ENCODE peak calls at places on chromosomes 7 and 10, in seven cellular contexts. One of them, this sample, is unnamed.

GRCh38 chr7:122750389-122750788 is 47.7 kb upstream of the RNF148 start:
- DNase-seq in NB4: no peak
- DNase-seq in GM10248: no peak
- DNase-seq in AG09319: no peak
- DNase-seq in pancreas: no peak
- DNase-seq in cardiac muscle cell: no peak
- DNase-seq in epithelial cell of esophagus: no peak
- DNase-seq in this sample: no peak

GRCh38 chr10:129744134-129744895 is 219.8 kb downstream of the EBF3 start:
- DNase-seq in NB4: no peak
- DNase-seq in GM10248: no peak
- DNase-seq in AG09319: no peak
- DNase-seq in pancreas: no peak
- DNase-seq in cardiac muscle cell: no peak
- DNase-seq in epithelial cell of esophagus: no peak
- DNase-seq in this sample: peak; percentile 9

GRCh38 chr10:25300073-25300472 is 125.3 kb downstream of the GPR158 start:
- DNase-seq in NB4: no peak
- DNase-seq in GM10248: no peak
- DNase-seq in AG09319: no peak
- DNase-seq in pancreas: no peak
- DNase-seq in cardiac muscle cell: no peak
- DNase-seq in epithelial cell of esophagus: no peak
- DNase-seq in this sample: no peak

GRCh38 chr7:47394751-47395252 is 187.1 kb downstream of the TNS3 start:
- DNase-seq in NB4: no peak
- DNase-seq in GM10248: no peak
- DNase-seq in AG09319: no peak
- DNase-seq in pancreas: no peak
- DNase-seq in cardiac muscle cell: no peak
- DNase-seq in epithelial cell of esophagus: no peak
- DNase-seq in this sample: no peak

GRCh38 chr7:99788554-99788953 is 4.6 kb upstream of the CYP3A4 start:
- DNase-seq in NB4: no peak
- DNase-seq in GM10248: peak; percentile 21
- DNase-seq in AG09319: no peak
- DNase-seq in pancreas: no peak
- DNase-seq in cardiac muscle cell: no peak
- DNase-seq in epithelial cell of esophagus: peak; percentile 51
- DNase-seq in this sample: no peak

GRCh38 chr7:92824901-92825480 is 11.4 kb downstream of the CDK6 start:
- DNase-seq in NB4: no peak
- DNase-seq in GM10248: no peak
- DNase-seq in AG09319: no peak
- DNase-seq in pancreas: no peak
- DNase-seq in cardiac muscle cell: no peak
- DNase-seq in epithelial cell of esophagus: no peak
- DNase-seq in this sample: no peak

GRCh38 chr10:77616766-77617165 is 20.8 kb downstream of the KCNMA1 start:
- DNase-seq in NB4: no peak
- DNase-seq in GM10248: no peak
- DNase-seq in AG09319: no peak
- DNase-seq in pancreas: no peak
- DNase-seq in cardiac muscle cell: no peak
- DNase-seq in epithelial cell of esophagus: no peak
- DNase-seq in this sample: no peak

GRCh38 chr7:101166909-101167644 is 1.7 kb upstream of the VGF start:
- DNase-seq in NB4: no peak
- DNase-seq in GM10248: no peak
- DNase-seq in AG09319: no peak
- DNase-seq in pancreas: no peak
- DNase-seq in cardiac muscle cell: no peak
- DNase-seq in epithelial cell of esophagus: no peak
- DNase-seq in this sample: no peak

GRCh38 chr10:51077507-51077906 is 3.2 kb downstream of the PRKG1 start:
- DNase-seq in NB4: no peak
- DNase-seq in GM10248: no peak
- DNase-seq in AG09319: no peak
- DNase-seq in pancreas: no peak
- DNase-seq in cardiac muscle cell: no peak
- DNase-seq in epithelial cell of esophagus: no peak
- DNase-seq in this sample: no peak

GRCh38 chr7:101684980-101685323 is 55.9 kb upstream of the MYL10 start:
- DNase-seq in NB4: no peak
- DNase-seq in GM10248: no peak
- DNase-seq in AG09319: no peak
- DNase-seq in pancreas: no peak
- DNase-seq in cardiac muscle cell: no peak
- DNase-seq in epithelial cell of esophagus: no peak
- DNase-seq in this sample: no peak

GRCh38 chr10:7955446-7955845 is 99.0 kb upstream of the GATA3 start:
- DNase-seq in NB4: no peak
- DNase-seq in GM10248: no peak
- DNase-seq in AG09319: peak; percentile 71
- DNase-seq in pancreas: no peak
- DNase-seq in cardiac muscle cell: no peak
- DNase-seq in epithelial cell of esophagus: no peak
- DNase-seq in this sample: no peak

GRCh38 chr7:121410829-121411596 is 14.9 kb upstream of the FAM3C start:
- DNase-seq in NB4: no peak
- DNase-seq in GM10248: no peak
- DNase-seq in AG09319: no peak
- DNase-seq in pancreas: no peak
- DNase-seq in cardiac muscle cell: no peak
- DNase-seq in epithelial cell of esophagus: no peak
- DNase-seq in this sample: no peak

GRCh38 chr10:17512341-17513001 is 58.1 kb upstream of the ST8SIA6 start:
- DNase-seq in NB4: no peak
- DNase-seq in GM10248: no peak
- DNase-seq in AG09319: peak; percentile 83
- DNase-seq in pancreas: peak; percentile 64
- DNase-seq in cardiac muscle cell: peak; percentile 3
- DNase-seq in epithelial cell of esophagus: peak; percentile 96
- DNase-seq in this sample: no peak

GRCh38 chr10:23037561-23037960 is 57.8 kb upstream of the MSRB2 start:
- DNase-seq in NB4: no peak
- DNase-seq in GM10248: no peak
- DNase-seq in AG09319: no peak
- DNase-seq in pancreas: no peak
- DNase-seq in cardiac muscle cell: no peak
- DNase-seq in epithelial cell of esophagus: no peak
- DNase-seq in this sample: no peak

GRCh38 chr7:140677496-140677895 is 4.8 kb downstream of the ADCK2 start:
- DNase-seq in NB4: no peak
- DNase-seq in GM10248: no peak
- DNase-seq in AG09319: no peak
- DNase-seq in pancreas: no peak
- DNase-seq in cardiac muscle cell: no peak
- DNase-seq in epithelial cell of esophagus: no peak
- DNase-seq in this sample: no peak

GRCh38 chr7:44921607-44922350 is 36.4 kb upstream of the PURB start:
- DNase-seq in NB4: peak; percentile 89
- DNase-seq in GM10248: peak; percentile 87
- DNase-seq in AG09319: peak; percentile 35
- DNase-seq in pancreas: peak; percentile 89
- DNase-seq in cardiac muscle cell: peak; percentile 74
- DNase-seq in epithelial cell of esophagus: peak; percentile 77
- DNase-seq in this sample: peak; percentile 94

GRCh38 chr7:30938435-30939316 is 25.1 kb upstream of the GHRHR start:
- DNase-seq in NB4: peak; percentile 79
- DNase-seq in GM10248: peak; percentile 86
- DNase-seq in AG09319: no peak
- DNase-seq in pancreas: peak; percentile 81
- DNase-seq in cardiac muscle cell: peak; percentile 87
- DNase-seq in epithelial cell of esophagus: peak; percentile 78
- DNase-seq in this sample: peak; percentile 37

DNA sequence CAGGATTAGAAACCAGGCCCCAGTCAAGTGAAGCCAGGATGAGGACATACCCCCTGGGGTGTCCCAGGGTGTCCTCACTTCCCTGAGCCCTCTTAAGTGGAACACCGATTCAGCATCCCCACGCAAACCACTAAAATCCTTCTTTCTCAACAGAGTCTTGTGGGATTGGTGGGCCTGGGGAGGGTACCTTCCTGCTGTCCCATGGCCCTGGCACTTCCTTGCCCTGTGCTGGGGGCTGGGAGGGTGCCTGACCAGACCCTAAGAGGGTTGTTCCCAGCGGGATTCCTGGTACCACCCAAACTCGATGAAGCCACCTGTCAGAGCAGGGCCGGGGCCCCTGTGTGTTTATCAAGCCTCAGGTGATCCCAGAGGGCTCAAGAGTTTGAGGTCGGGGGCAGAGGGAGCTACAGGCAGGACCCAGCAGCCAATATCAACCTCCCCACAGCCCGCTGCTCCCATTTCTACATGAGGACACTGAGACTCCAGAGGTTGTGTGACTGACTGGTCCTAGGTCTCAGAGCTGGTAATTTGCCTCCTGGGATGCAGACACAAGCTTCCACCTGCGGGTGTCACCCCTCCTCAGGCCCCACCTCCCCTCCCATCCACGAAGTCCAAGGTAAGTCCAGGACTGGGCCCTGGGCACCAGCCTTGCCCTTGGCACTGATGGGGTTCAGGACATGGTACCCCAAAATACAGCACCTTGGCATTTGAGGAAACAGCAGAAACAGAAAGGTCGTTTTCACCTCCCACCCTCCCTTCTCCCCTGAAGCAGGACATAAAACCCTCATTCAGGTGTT is 31.4 kb downstream of the OAT start:
- DNase-seq in NB4: peak; percentile 22
- DNase-seq in GM10248: no peak
- DNase-seq in AG09319: no peak
- DNase-seq in pancreas: no peak
- DNase-seq in cardiac muscle cell: no peak
- DNase-seq in epithelial cell of esophagus: no peak
- DNase-seq in this sample: no peak
- TF ChIP-seq CTCF in NB4: peak; percentile 11
- TF ChIP-seq CTCF in GM10248: no peak
- TF ChIP-seq CTCF in AG09319: no peak
- TF ChIP-seq CTCF in pancreas: no peak
- TF ChIP-seq CTCF in cardiac muscle cell: peak; percentile 11
- TF ChIP-seq CTCF in epithelial cell of esophagus: peak; percentile 21
- TF ChIP-seq CTCF in this sample: no peak

GRCh38 chr7:35630573-35630972 is 64.4 kb downstream of the HERPUD2 start:
- DNase-seq in NB4: no peak
- DNase-seq in GM10248: no peak
- DNase-seq in AG09319: no peak
- DNase-seq in pancreas: no peak
- DNase-seq in cardiac muscle cell: no peak
- DNase-seq in epithelial cell of esophagus: no peak
- DNase-seq in this sample: no peak

GRCh38 chr7:35624299-35625186 is 70.4 kb downstream of the HERPUD2 start:
- DNase-seq in NB4: peak; percentile 72
- DNase-seq in GM10248: peak; percentile 70
- DNase-seq in AG09319: no peak
- DNase-seq in pancreas: no peak
- DNase-seq in cardiac muscle cell: peak; percentile 72
- DNase-seq in epithelial cell of esophagus: peak; percentile 37
- DNase-seq in this sample: peak; percentile 20

GRCh38 chr7:35630024-35630423 is 64.9 kb downstream of the HERPUD2 start:
- DNase-seq in NB4: no peak
- DNase-seq in GM10248: no peak
- DNase-seq in AG09319: no peak
- DNase-seq in pancreas: no peak
- DNase-seq in cardiac muscle cell: no peak
- DNase-seq in epithelial cell of esophagus: no peak
- DNase-seq in this sample: no peak
- TF ChIP-seq CTCF in NB4: no peak
- TF ChIP-seq CTCF in GM10248: no peak
- TF ChIP-seq CTCF in AG09319: no peak
- TF ChIP-seq CTCF in pancreas: no peak
- TF ChIP-seq CTCF in cardiac muscle cell: no peak
- TF ChIP-seq CTCF in epithelial cell of esophagus: no peak
- TF ChIP-seq CTCF in this sample: no peak

GRCh38 chr10:14758994-14759664 is 15.6 kb downstream of the FAM107B start:
- DNase-seq in NB4: no peak
- DNase-seq in GM10248: no peak
- DNase-seq in AG09319: no peak
- DNase-seq in pancreas: peak; percentile 43
- DNase-seq in cardiac muscle cell: no peak
- DNase-seq in epithelial cell of esophagus: peak; percentile 8
- DNase-seq in this sample: no peak
- TF ChIP-seq CTCF in NB4: no peak
- TF ChIP-seq CTCF in GM10248: no peak
- TF ChIP-seq CTCF in AG09319: no peak
- TF ChIP-seq CTCF in pancreas: no peak
- TF ChIP-seq CTCF in cardiac muscle cell: peak; percentile 6
- TF ChIP-seq CTCF in epithelial cell of esophagus: peak; percentile 13
- TF ChIP-seq CTCF in this sample: no peak

DNA sequence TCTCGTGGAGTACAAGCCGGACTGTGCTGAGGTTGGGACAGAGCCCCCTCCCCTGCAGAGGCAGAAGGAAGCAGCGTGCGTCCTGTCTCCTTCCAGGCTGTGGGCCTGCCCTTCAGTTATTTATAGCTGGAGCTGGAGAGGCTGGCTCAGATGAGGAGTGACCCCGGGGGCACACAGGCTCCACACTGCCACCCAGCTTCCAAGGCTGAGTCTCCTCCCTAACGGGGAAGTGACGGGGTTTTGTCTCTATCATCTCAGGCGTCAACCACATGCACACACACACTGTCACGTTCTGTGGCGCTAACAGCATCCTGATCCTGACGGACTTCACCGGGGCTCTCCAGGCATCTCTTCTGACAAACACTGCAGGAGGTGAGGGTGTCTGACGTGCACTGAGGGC is 25.4 kb downstream of the AMZ1 start:
- DNase-seq in NB4: peak; percentile 80
- DNase-seq in GM10248: no peak
- DNase-seq in AG09319: no peak
- DNase-seq in pancreas: no peak
- DNase-seq in cardiac muscle cell: peak; percentile 86
- DNase-seq in epithelial cell of esophagus: no peak
- DNase-seq in this sample: no peak
- TF ChIP-seq CTCF in NB4: peak; percentile 51
- TF ChIP-seq CTCF in GM10248: no peak
- TF ChIP-seq CTCF in AG09319: no peak
- TF ChIP-seq CTCF in pancreas: no peak
- TF ChIP-seq CTCF in cardiac muscle cell: no peak
- TF ChIP-seq CTCF in epithelial cell of esophagus: no peak
- TF ChIP-seq CTCF in this sample: no peak

DNA sequence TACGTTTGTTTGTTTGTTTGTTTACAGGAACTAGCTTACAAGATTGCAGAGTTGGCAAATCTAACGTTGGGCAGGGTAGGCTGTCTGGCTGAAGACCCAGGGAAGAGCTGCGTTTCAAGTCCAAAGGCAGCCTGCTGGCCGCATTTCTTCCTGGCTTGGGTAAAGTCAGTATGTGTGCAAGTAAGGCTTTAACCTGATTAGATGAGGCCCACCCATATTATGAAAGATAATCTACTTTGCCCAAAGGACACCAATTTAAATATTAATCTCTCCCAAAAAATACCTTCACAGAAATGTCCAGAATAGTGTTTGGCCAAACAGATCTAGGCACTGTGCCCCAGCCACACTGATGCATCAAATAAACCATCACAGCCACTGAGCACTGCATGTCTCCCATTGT is 228.9 kb upstream of the HABP2 start:
- DNase-seq in NB4: no peak
- DNase-seq in GM10248: no peak
- DNase-seq in AG09319: no peak
- DNase-seq in pancreas: no peak
- DNase-seq in cardiac muscle cell: no peak
- DNase-seq in epithelial cell of esophagus: no peak
- DNase-seq in this sample: no peak
- TF ChIP-seq CTCF in NB4: no peak
- TF ChIP-seq CTCF in GM10248: no peak
- TF ChIP-seq CTCF in AG09319: no peak
- TF ChIP-seq CTCF in pancreas: no peak
- TF ChIP-seq CTCF in cardiac muscle cell: no peak
- TF ChIP-seq CTCF in epithelial cell of esophagus: no peak
- TF ChIP-seq CTCF in this sample: no peak

This sample was measured in natural killer cell.